ENCODE peak calls at places on chromosomes 2 and 18, in four cellular contexts. One of them, this sample, is unnamed.

GRCh38 chr2:69007603-69008002 is 5.4 kb upstream of the ANTXR1 start:
- DNase-seq in A549: no peak
- DNase-seq in HCT116: no peak
- DNase-seq in right lobe of liver: no peak
- DNase-seq in this sample: no peak

GRCh38 chr2:236974206-236974605 is 111.5 kb upstream of the COPS8 start:
- DNase-seq in HCT116: no peak
- DNase-seq in right lobe of liver: no peak
- DNase-seq in A549: no peak
- DNase-seq in this sample: no peak

GRCh38 chr18:64407606-64408005 is 258.7 kb upstream of the LINC00305 start:
- DNase-seq in HCT116: no peak
- DNase-seq in right lobe of liver: no peak
- DNase-seq in A549: no peak
- DNase-seq in this sample: no peak

GRCh38 chr2:26008851-26009566 is 24.9 kb upstream of the RAB10 start:
- DNase-seq in A549: peak; percentile 91
- DNase-seq in HCT116: peak; percentile 43
- DNase-seq in right lobe of liver: peak; percentile 65
- DNase-seq in this sample: peak; percentile 69

GRCh38 chr2:231037202-231037730 is at the start of gene C2orf72:
- DNase-seq in right lobe of liver: peak; percentile 58
- DNase-seq in HCT116: no peak
- DNase-seq in A549: no peak
- DNase-seq in this sample: no peak

GRCh38 chr2:205633994-205634393 is 48.3 kb upstream of the NRP2 start:
- DNase-seq in right lobe of liver: no peak
- DNase-seq in HCT116: no peak
- DNase-seq in A549: no peak
- DNase-seq in this sample: no peak

GRCh38 chr18:34540897-34541296 is 169.2 kb upstream of the DTNA start:
- DNase-seq in right lobe of liver: no peak
- DNase-seq in A549: no peak
- DNase-seq in HCT116: no peak
- DNase-seq in this sample: no peak

GRCh38 chr2:207468504-207468903 is 61.3 kb upstream of the CREB1 start:
- DNase-seq in HCT116: no peak
- DNase-seq in right lobe of liver: no peak
- DNase-seq in A549: no peak
- DNase-seq in this sample: no peak

GRCh38 chr2:160970052-160970846 is 190.0 kb upstream of the TANK start:
- DNase-seq in right lobe of liver: no peak
- DNase-seq in A549: peak; percentile 85
- DNase-seq in HCT116: peak; percentile 55
- DNase-seq in this sample: peak; percentile 29

GRCh38 chr18:49249523-49249922 is 210.9 kb downstream of the DYM start:
- DNase-seq in right lobe of liver: no peak
- DNase-seq in A549: peak; percentile 12
- DNase-seq in HCT116: no peak
- DNase-seq in this sample: no peak

GRCh38 chr2:35428548-35428947 is 927.0 kb upstream of the CRIM1 start:
- DNase-seq in right lobe of liver: no peak
- DNase-seq in A549: peak; percentile 58
- DNase-seq in HCT116: no peak
- DNase-seq in this sample: no peak

GRCh38 chr2:108565778-108566375 is 31.6 kb downstream of the LIMS1 start:
- DNase-seq in HCT116: no peak
- DNase-seq in A549: no peak
- DNase-seq in right lobe of liver: no peak
- DNase-seq in this sample: no peak

GRCh38 chr2:9585486-9585885 is 29.9 kb upstream of the ADAM17 start:
- DNase-seq in HCT116: no peak
- DNase-seq in right lobe of liver: no peak
- DNase-seq in A549: no peak
- DNase-seq in this sample: no peak

DNA sequence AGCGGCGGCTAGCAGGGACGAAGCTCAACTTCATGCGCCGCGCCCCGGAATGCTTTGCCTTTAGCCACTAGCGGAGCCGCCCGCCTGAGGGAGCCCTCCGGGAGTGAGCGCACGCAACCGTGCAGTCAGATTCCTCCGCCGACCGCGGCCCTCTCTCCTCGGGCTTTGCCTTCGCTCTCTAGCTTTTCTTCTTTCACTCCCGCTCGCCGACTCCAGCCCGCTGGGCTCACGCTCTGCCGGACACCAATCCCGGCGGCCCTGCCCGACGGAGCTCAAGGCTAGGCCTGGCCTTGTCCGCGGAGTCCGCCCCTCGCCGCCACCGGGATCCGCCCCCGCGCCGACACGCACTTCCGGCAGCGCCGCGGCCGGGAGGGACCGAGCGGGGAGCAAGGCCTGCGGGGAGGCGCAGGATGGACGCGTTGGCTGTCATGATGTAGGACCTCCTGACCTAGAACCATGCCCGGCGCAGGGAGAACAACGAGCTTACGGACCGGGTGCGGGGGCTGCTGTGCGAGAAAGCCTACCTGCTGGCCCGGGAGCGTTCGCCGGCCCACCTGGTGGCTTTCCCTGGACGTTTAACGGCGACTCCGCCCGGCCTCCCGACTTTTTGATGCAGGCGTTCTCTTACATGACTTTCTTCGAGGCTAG is 40.8 kb upstream of the AKAIN1 start:
- DNase-seq in right lobe of liver: peak; percentile 90
- DNase-seq in HCT116: no peak
- DNase-seq in A549: peak; percentile 89
- DNase-seq in this sample: peak; percentile 91
- TF ChIP-seq POLR2A in right lobe of liver: peak; percentile 66
- TF ChIP-seq POLR2A in HCT116: no peak
- TF ChIP-seq POLR2A in A549: peak; percentile 82
- TF ChIP-seq POLR2A in this sample: no peak

GRCh38 chr18:11891737-11892136 is 16.4 kb downstream of the MPPE1 start:
- DNase-seq in HCT116: no peak
- DNase-seq in right lobe of liver: no peak
- DNase-seq in A549: no peak
- DNase-seq in this sample: no peak
- H3K27ac ChIP-seq in HCT116: no peak overlapping the region
- H3K27ac ChIP-seq in right lobe of liver: no peak overlapping the region
- H3K27ac ChIP-seq in A549: no peak overlapping the region
- H3K27ac ChIP-seq in this sample: no peak overlapping the region

GRCh38 chr2:131492418-131493198 is 411 bp upstream of the MZT2A start:
- DNase-seq in right lobe of liver: peak; percentile 97
- DNase-seq in A549: peak; percentile 98
- DNase-seq in HCT116: peak; percentile 95
- DNase-seq in this sample: peak; percentile 96
- TF ChIP-seq POLR2A in right lobe of liver: peak; percentile 17
- TF ChIP-seq POLR2A in A549: peak; percentile 55
- TF ChIP-seq POLR2A in HCT116: no peak
- TF ChIP-seq POLR2A in this sample: no peak

GRCh38 chr2:74374509-74375205 is 5.5 kb downstream of the DCTN1 start:
- DNase-seq in HCT116: no peak
- DNase-seq in right lobe of liver: no peak
- DNase-seq in A549: peak; percentile 7
- DNase-seq in this sample: peak; percentile 86
- H3K27ac ChIP-seq in HCT116: no peak overlapping the region
- H3K27ac ChIP-seq in right lobe of liver: no peak overlapping the region
- H3K27ac ChIP-seq in A549: no peak overlapping the region
- H3K27ac ChIP-seq in this sample: peak overlapping the region; percentile 74

GRCh38 chr2:127423880-127424279 is 5.7 kb downstream of the PROC start:
- DNase-seq in right lobe of liver: no peak
- DNase-seq in A549: no peak
- DNase-seq in HCT116: no peak
- DNase-seq in this sample: no peak

GRCh38 chr2:127423476-127423840 is 5.2 kb downstream of the PROC start:
- DNase-seq in right lobe of liver: no peak
- DNase-seq in A549: no peak
- DNase-seq in HCT116: no peak
- DNase-seq in this sample: no peak

GRCh38 chr2:127421871-127422618 is 3.8 kb downstream of the PROC start:
- DNase-seq in right lobe of liver: no peak
- DNase-seq in HCT116: no peak
- DNase-seq in A549: no peak
- DNase-seq in this sample: no peak

GRCh38 chr2:127421116-127421800 is 3.0 kb downstream of the PROC start:
- DNase-seq in A549: no peak
- DNase-seq in HCT116: no peak
- DNase-seq in right lobe of liver: no peak
- DNase-seq in this sample: no peak

GRCh38 chr2:127422631-127423475 is 4.6 kb downstream of the PROC start:
- DNase-seq in A549: no peak
- DNase-seq in right lobe of liver: no peak
- DNase-seq in HCT116: no peak
- DNase-seq in this sample: no peak
- TF ChIP-seq POLR2A in A549: no peak
- TF ChIP-seq POLR2A in right lobe of liver: no peak
- TF ChIP-seq POLR2A in HCT116: no peak
- TF ChIP-seq POLR2A in this sample: no peak

GRCh38 chr18:12657048-12657848 is 659 bp downstream of the SPIRE1 start:
- DNase-seq in A549: peak; percentile 13
- DNase-seq in HCT116: no peak
- DNase-seq in right lobe of liver: peak; percentile 59
- DNase-seq in this sample: peak; percentile 49
- H3K27ac ChIP-seq in A549: peak overlapping the region; percentile 88
- H3K27ac ChIP-seq in HCT116: peak overlapping the region; percentile 75
- H3K27ac ChIP-seq in right lobe of liver: peak overlapping the region; percentile 67
- H3K27ac ChIP-seq in this sample: peak overlapping the region; percentile 96

GRCh38 chr2:218293715-218294429 is 1.6 kb upstream of the TMBIM1 start:
- DNase-seq in A549: no peak
- DNase-seq in right lobe of liver: no peak
- DNase-seq in HCT116: no peak
- DNase-seq in this sample: no peak

GRCh38 chr2:218291318-218291933 is 877 bp downstream of the TMBIM1 start:
- DNase-seq in A549: no peak
- DNase-seq in right lobe of liver: no peak
- DNase-seq in HCT116: no peak
- DNase-seq in this sample: peak; percentile 51

GRCh38 chr2:218292700-218293014 is 354 bp upstream of the TMBIM1 start:
- DNase-seq in HCT116: no peak
- DNase-seq in A549: no peak
- DNase-seq in right lobe of liver: no peak
- DNase-seq in this sample: no peak

GRCh38 chr2:218290316-218291261 is 1.7 kb downstream of the TMBIM1 start:
- DNase-seq in right lobe of liver: no peak
- DNase-seq in HCT116: no peak
- DNase-seq in A549: no peak
- DNase-seq in this sample: no peak

DNA sequence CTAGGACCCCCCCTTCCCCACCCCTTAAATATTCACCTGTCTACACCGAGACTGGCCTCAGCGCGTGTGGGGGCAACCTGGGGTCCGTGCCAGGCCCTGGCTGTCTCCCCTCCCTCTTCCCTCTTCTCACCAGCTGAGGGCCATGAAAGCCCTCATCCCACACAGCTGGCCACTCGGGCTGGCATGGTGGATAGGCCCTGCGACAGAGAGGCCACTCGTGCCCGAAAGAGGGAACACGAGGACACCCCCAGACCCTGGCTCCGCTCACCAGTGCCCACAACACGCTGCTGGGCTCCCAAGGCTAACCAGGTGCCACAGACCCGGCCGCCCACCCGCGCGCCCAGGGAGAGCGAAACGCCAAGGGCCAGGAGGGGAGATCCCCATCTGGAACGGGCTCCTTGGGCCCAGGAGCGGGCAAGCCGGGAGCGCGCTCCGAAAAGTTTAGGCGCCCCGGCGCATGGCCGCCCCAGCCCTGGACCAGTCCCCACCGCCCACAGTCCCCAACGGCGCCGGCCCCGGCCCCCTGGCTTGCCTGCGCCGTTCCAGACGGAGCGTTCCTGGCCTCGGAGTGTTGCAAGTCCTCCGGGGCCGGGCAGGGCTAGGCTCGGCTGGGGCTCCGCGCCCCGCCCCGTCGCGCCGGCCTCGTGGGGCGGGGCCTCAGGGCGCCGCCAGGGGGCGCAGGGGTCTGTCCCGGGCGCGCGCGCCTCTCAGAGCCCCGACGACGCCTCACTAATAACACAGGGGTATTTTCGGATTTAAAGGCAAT is at the start of gene TMBIM1:
- DNase-seq in HCT116: no peak
- DNase-seq in A549: peak; percentile 69
- DNase-seq in right lobe of liver: peak; percentile 87
- DNase-seq in this sample: peak; percentile 87
- TF ChIP-seq POLR2A in HCT116: peak; percentile 50
- TF ChIP-seq POLR2A in A549: peak; percentile 56
- TF ChIP-seq POLR2A in right lobe of liver: peak; percentile 97
- TF ChIP-seq POLR2A in this sample: peak; percentile 50